ENCODE peak calls at places on chromosome 6, in eight cellular contexts. One of them, this sample, is unnamed.

GRCh38 chr6:10163159-10163962 is 251.5 kb downstream of the TFAP2A start:
- DNase-seq in endothelial cell of umbilical vein: no peak
- DNase-seq in HepG2: no peak
- DNase-seq in body of pancreas: no peak
- DNase-seq in GM12892: no peak
- DNase-seq in esophagus squamous epithelium: no peak
- DNase-seq in suprapubic skin: peak; percentile 74
- DNase-seq in NB4: no peak
- DNase-seq in this sample: no peak

GRCh38 chr6:26155066-26155925 is 68.1 kb downstream of the HFE start:
- DNase-seq in endothelial cell of umbilical vein: peak; percentile 65
- DNase-seq in HepG2: peak; percentile 43
- DNase-seq in body of pancreas: peak; percentile 68
- DNase-seq in GM12892: no peak
- DNase-seq in esophagus squamous epithelium: no peak
- DNase-seq in suprapubic skin: no peak
- DNase-seq in NB4: peak; percentile 40
- DNase-seq in this sample: no peak

GRCh38 chr6:12356431-12356830 is 66.3 kb downstream of the EDN1 start:
- DNase-seq in endothelial cell of umbilical vein: no peak
- DNase-seq in HepG2: no peak
- DNase-seq in body of pancreas: no peak
- DNase-seq in GM12892: no peak
- DNase-seq in esophagus squamous epithelium: no peak
- DNase-seq in suprapubic skin: no peak
- DNase-seq in NB4: no peak
- DNase-seq in this sample: no peak

GRCh38 chr6:41636803-41637178 is 1.5 kb upstream of the MDFI start:
- DNase-seq in endothelial cell of umbilical vein: peak; percentile 51
- DNase-seq in HepG2: no peak
- DNase-seq in body of pancreas: peak; percentile 69
- DNase-seq in GM12892: no peak
- DNase-seq in esophagus squamous epithelium: no peak
- DNase-seq in suprapubic skin: no peak
- DNase-seq in NB4: no peak
- DNase-seq in this sample: peak; percentile 85

GRCh38 chr6:24385536-24386269 is 17.0 kb upstream of the MRS2 start:
- DNase-seq in endothelial cell of umbilical vein: no peak
- DNase-seq in HepG2: peak; percentile 98
- DNase-seq in body of pancreas: no peak
- DNase-seq in GM12892: no peak
- DNase-seq in esophagus squamous epithelium: no peak
- DNase-seq in suprapubic skin: no peak
- DNase-seq in NB4: no peak
- DNase-seq in this sample: no peak

GRCh38 chr6:42503894-42504293 is 52.2 kb upstream of the TRERF1 start:
- DNase-seq in endothelial cell of umbilical vein: no peak
- DNase-seq in HepG2: no peak
- DNase-seq in body of pancreas: no peak
- DNase-seq in GM12892: no peak
- DNase-seq in esophagus squamous epithelium: no peak
- DNase-seq in suprapubic skin: no peak
- DNase-seq in NB4: no peak
- DNase-seq in this sample: no peak

GRCh38 chr6:106613590-106613989 is 15.7 kb downstream of the RTN4IP1 start:
- DNase-seq in endothelial cell of umbilical vein: no peak
- DNase-seq in HepG2: no peak
- DNase-seq in body of pancreas: no peak
- DNase-seq in GM12892: no peak
- DNase-seq in esophagus squamous epithelium: no peak
- DNase-seq in suprapubic skin: no peak
- DNase-seq in NB4: no peak
- DNase-seq in this sample: no peak

GRCh38 chr6:29992792-29993191 is 50.5 kb downstream of the HLA-A start:
- DNase-seq in endothelial cell of umbilical vein: no peak
- DNase-seq in HepG2: no peak
- DNase-seq in body of pancreas: no peak
- DNase-seq in GM12892: no peak
- DNase-seq in esophagus squamous epithelium: no peak
- DNase-seq in suprapubic skin: no peak
- DNase-seq in NB4: no peak
- DNase-seq in this sample: peak; percentile 76

GRCh38 chr6:34248198-34248726 is 544 bp downstream of the SMIM29 start:
- DNase-seq in endothelial cell of umbilical vein: peak; percentile 40
- DNase-seq in HepG2: peak; percentile 35
- DNase-seq in body of pancreas: peak; percentile 65
- DNase-seq in GM12892: no peak
- DNase-seq in esophagus squamous epithelium: no peak
- DNase-seq in suprapubic skin: peak; percentile 85
- DNase-seq in NB4: peak; percentile 55
- DNase-seq in this sample: peak; percentile 59

GRCh38 chr6:34247481-34248197 is 1.2 kb downstream of the SMIM29 start:
- DNase-seq in endothelial cell of umbilical vein: no peak
- DNase-seq in HepG2: no peak
- DNase-seq in body of pancreas: no peak
- DNase-seq in GM12892: no peak
- DNase-seq in esophagus squamous epithelium: no peak
- DNase-seq in suprapubic skin: no peak
- DNase-seq in NB4: no peak
- DNase-seq in this sample: peak; percentile 5

GRCh38 chr6:34246563-34247391 is 2.0 kb downstream of the SMIM29 start:
- DNase-seq in endothelial cell of umbilical vein: peak; percentile 48
- DNase-seq in HepG2: peak; percentile 49
- DNase-seq in body of pancreas: peak; percentile 38
- DNase-seq in GM12892: peak; percentile 50
- DNase-seq in esophagus squamous epithelium: no peak
- DNase-seq in suprapubic skin: peak; percentile 65
- DNase-seq in NB4: peak; percentile 71
- DNase-seq in this sample: peak; percentile 9

GRCh38 chr6:34249469-34250370 is 914 bp upstream of the SMIM29 start:
- DNase-seq in endothelial cell of umbilical vein: no peak
- DNase-seq in HepG2: no peak
- DNase-seq in body of pancreas: no peak
- DNase-seq in GM12892: no peak
- DNase-seq in esophagus squamous epithelium: no peak
- DNase-seq in suprapubic skin: peak; percentile 57
- DNase-seq in NB4: no peak
- DNase-seq in this sample: no peak

DNA sequence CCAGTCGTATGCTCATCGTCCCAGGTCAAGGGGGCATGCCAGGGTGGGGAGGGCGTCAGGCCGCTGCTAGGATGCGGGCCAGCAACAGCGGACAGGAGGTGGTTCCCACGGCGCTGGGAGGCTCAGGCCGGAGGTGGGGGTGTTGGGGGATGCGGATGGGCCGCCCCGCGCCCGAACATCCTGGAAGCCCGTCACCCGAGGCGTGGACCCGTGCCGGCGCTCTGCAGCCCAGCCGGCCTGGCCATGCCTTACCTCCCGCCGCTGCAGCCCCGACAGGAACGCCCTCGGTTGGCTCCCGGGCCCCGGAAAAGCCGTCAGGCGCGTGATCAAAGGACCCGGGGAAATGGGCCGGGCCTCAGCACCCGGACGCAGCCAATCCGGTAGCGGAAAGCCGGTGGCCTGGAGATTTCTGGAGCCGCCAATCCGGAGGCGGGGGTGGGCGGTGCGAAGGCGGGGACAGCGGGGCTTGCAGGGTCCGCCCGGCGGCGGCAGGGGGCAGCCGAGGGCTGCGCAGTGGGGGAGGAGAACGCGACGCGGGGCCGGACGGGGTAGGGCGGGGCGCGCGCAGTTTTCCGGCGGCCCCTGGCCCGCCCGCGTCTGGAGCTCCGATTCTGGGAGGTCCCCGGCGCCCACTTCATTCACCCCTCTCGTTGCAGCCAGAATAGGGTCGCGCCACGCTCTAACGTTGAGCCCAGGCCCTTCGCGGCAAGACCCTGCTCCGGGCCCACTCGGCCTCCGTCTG is at the start of gene SMIM29:
- DNase-seq in endothelial cell of umbilical vein: peak; percentile 90
- DNase-seq in HepG2: peak; percentile 94
- DNase-seq in body of pancreas: peak; percentile 97
- DNase-seq in GM12892: peak; percentile 96
- DNase-seq in esophagus squamous epithelium: peak; percentile 78
- DNase-seq in suprapubic skin: peak; percentile 98
- DNase-seq in NB4: peak; percentile 97
- DNase-seq in this sample: peak; percentile 88
- TF ChIP-seq POLR2A in endothelial cell of umbilical vein: peak; percentile 86
- TF ChIP-seq POLR2A in HepG2: peak; percentile 46
- TF ChIP-seq POLR2A in body of pancreas: peak; percentile 49
- TF ChIP-seq POLR2A in GM12892: peak; percentile 78
- TF ChIP-seq POLR2A in esophagus squamous epithelium: peak; percentile 38
- TF ChIP-seq POLR2A in suprapubic skin: peak; percentile 47
- TF ChIP-seq POLR2A in NB4: peak; percentile 44
- TF ChIP-seq POLR2A in this sample: peak; percentile 63

GRCh38 chr6:142756215-142756630 is 188.8 kb downstream of the HIVEP2 start:
- DNase-seq in endothelial cell of umbilical vein: peak; percentile 7
- DNase-seq in HepG2: peak; percentile 23
- DNase-seq in body of pancreas: no peak
- DNase-seq in GM12892: no peak
- DNase-seq in esophagus squamous epithelium: no peak
- DNase-seq in suprapubic skin: no peak
- DNase-seq in NB4: peak; percentile 38
- DNase-seq in this sample: peak; percentile 22
- TF ChIP-seq POLR2A in endothelial cell of umbilical vein: no peak
- TF ChIP-seq POLR2A in HepG2: no peak
- TF ChIP-seq POLR2A in body of pancreas: no peak
- TF ChIP-seq POLR2A in GM12892: no peak
- TF ChIP-seq POLR2A in esophagus squamous epithelium: no peak
- TF ChIP-seq POLR2A in suprapubic skin: no peak
- TF ChIP-seq POLR2A in NB4: no peak
- TF ChIP-seq POLR2A in this sample: no peak

GRCh38 chr6:139534472-139535115 is 160.1 kb upstream of the CITED2 start:
- DNase-seq in endothelial cell of umbilical vein: peak; percentile 13
- DNase-seq in HepG2: no peak
- DNase-seq in body of pancreas: peak; percentile 68
- DNase-seq in GM12892: no peak
- DNase-seq in esophagus squamous epithelium: no peak
- DNase-seq in suprapubic skin: no peak
- DNase-seq in NB4: peak; percentile 33
- DNase-seq in this sample: no peak

GRCh38 chr6:139531148-139531547 is 156.7 kb upstream of the CITED2 start:
- DNase-seq in endothelial cell of umbilical vein: no peak
- DNase-seq in HepG2: no peak
- DNase-seq in body of pancreas: no peak
- DNase-seq in GM12892: no peak
- DNase-seq in esophagus squamous epithelium: no peak
- DNase-seq in suprapubic skin: no peak
- DNase-seq in NB4: no peak
- DNase-seq in this sample: peak; percentile 25

GRCh38 chr6:139531716-139532115 is 157.3 kb upstream of the CITED2 start:
- DNase-seq in endothelial cell of umbilical vein: no peak
- DNase-seq in HepG2: no peak
- DNase-seq in body of pancreas: no peak
- DNase-seq in GM12892: no peak
- DNase-seq in esophagus squamous epithelium: no peak
- DNase-seq in suprapubic skin: no peak
- DNase-seq in NB4: no peak
- DNase-seq in this sample: no peak

GRCh38 chr6:139533166-139533565 is 158.7 kb upstream of the CITED2 start:
- DNase-seq in endothelial cell of umbilical vein: no peak
- DNase-seq in HepG2: no peak
- DNase-seq in body of pancreas: no peak
- DNase-seq in GM12892: no peak
- DNase-seq in esophagus squamous epithelium: no peak
- DNase-seq in suprapubic skin: no peak
- DNase-seq in NB4: no peak
- DNase-seq in this sample: no peak

GRCh38 chr6:139533573-139534471 is 159.4 kb upstream of the CITED2 start:
- DNase-seq in endothelial cell of umbilical vein: peak; percentile 79
- DNase-seq in HepG2: no peak
- DNase-seq in body of pancreas: peak; percentile 67
- DNase-seq in GM12892: no peak
- DNase-seq in esophagus squamous epithelium: no peak
- DNase-seq in suprapubic skin: no peak
- DNase-seq in NB4: no peak
- DNase-seq in this sample: no peak
- TF ChIP-seq POLR2A in endothelial cell of umbilical vein: no peak
- TF ChIP-seq POLR2A in HepG2: no peak
- TF ChIP-seq POLR2A in body of pancreas: no peak
- TF ChIP-seq POLR2A in GM12892: no peak
- TF ChIP-seq POLR2A in esophagus squamous epithelium: no peak
- TF ChIP-seq POLR2A in suprapubic skin: no peak
- TF ChIP-seq POLR2A in NB4: no peak
- TF ChIP-seq POLR2A in this sample: no peak

GRCh38 chr6:31660998-31661866 is 654 bp upstream of the C6orf47 start:
- DNase-seq in endothelial cell of umbilical vein: no peak
- DNase-seq in HepG2: no peak
- DNase-seq in body of pancreas: no peak
- DNase-seq in GM12892: no peak
- DNase-seq in esophagus squamous epithelium: no peak
- DNase-seq in suprapubic skin: no peak
- DNase-seq in NB4: peak; percentile 75
- DNase-seq in this sample: no peak

GRCh38 chr6:31661867-31662723 is 1.5 kb upstream of the C6orf47 start:
- DNase-seq in endothelial cell of umbilical vein: no peak
- DNase-seq in HepG2: no peak
- DNase-seq in body of pancreas: no peak
- DNase-seq in GM12892: no peak
- DNase-seq in esophagus squamous epithelium: no peak
- DNase-seq in suprapubic skin: no peak
- DNase-seq in NB4: no peak
- DNase-seq in this sample: no peak

GRCh38 chr6:31658983-31659648 is 1.5 kb downstream of the C6orf47 start:
- DNase-seq in endothelial cell of umbilical vein: no peak
- DNase-seq in HepG2: no peak
- DNase-seq in body of pancreas: no peak
- DNase-seq in GM12892: no peak
- DNase-seq in esophagus squamous epithelium: no peak
- DNase-seq in suprapubic skin: no peak
- DNase-seq in NB4: no peak
- DNase-seq in this sample: no peak

GRCh38 chr6:31659649-31660223 is 842 bp downstream of the C6orf47 start:
- DNase-seq in endothelial cell of umbilical vein: peak; percentile 22
- DNase-seq in HepG2: no peak
- DNase-seq in body of pancreas: no peak
- DNase-seq in GM12892: no peak
- DNase-seq in esophagus squamous epithelium: no peak
- DNase-seq in suprapubic skin: no peak
- DNase-seq in NB4: peak; percentile 62
- DNase-seq in this sample: no peak

DNA sequence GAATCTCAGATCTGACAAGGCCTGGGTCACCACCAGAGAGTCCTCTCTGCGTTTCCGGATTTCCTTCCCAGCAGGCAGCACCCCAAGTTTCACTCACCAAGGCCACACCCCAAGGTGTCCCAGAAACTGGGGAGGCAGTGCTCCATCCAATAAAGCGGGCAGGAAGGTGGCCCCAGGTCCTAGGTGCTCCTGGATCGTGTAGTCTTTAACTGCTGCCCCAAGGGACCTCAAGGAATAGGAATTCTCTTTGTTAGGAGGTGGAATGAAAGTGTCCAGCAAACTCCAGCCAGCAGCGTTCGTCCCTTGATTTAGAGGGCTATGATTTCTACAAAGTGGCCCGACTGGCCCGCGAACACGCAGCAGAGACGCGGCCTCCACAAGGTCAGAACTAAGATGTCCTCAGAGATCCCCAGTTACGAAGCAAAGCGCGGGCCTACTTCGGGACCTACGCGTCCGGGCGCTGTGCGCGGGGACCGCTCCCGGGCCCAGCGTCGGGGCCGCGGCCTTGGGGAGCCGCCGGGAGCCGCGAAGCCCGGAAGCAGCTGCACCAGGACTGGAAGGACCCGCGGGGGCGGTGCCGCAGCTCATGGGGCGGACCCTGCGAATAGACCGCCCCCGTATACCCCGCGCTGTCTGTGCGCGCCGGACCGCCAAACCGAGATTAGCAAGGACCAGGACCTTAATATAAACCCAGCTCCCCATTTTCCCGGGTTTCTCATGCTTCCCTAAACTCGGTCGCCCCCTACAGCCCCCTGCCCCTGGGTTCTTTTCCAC is at the start of gene C6orf47:
- DNase-seq in endothelial cell of umbilical vein: peak; percentile 87
- DNase-seq in HepG2: peak; percentile 79
- DNase-seq in body of pancreas: peak; percentile 91
- DNase-seq in GM12892: peak; percentile 84
- DNase-seq in esophagus squamous epithelium: no peak
- DNase-seq in suprapubic skin: peak; percentile 93
- DNase-seq in NB4: peak; percentile 95
- DNase-seq in this sample: peak; percentile 81
- TF ChIP-seq POLR2A in endothelial cell of umbilical vein: peak; percentile 92
- TF ChIP-seq POLR2A in HepG2: peak; percentile 59
- TF ChIP-seq POLR2A in body of pancreas: peak; percentile 85
- TF ChIP-seq POLR2A in GM12892: peak; percentile 88
- TF ChIP-seq POLR2A in esophagus squamous epithelium: peak; percentile 26
- TF ChIP-seq POLR2A in suprapubic skin: peak; percentile 89
- TF ChIP-seq POLR2A in NB4: peak; percentile 75
- TF ChIP-seq POLR2A in this sample: peak; percentile 79

This sample was measured in H54.